ENCODE peak calls at places on chromosomes 1 and 21, in five cellular contexts. Z is GM10248, W is upper lobe of right lung, G is left lung, Y is tibial artery. K is an unnamed sample.

GRCh38 chr1:177164380-177165068 is at the start of gene ASTN1:
- DNase-seq in Z (no peak), Y (no peak), W (no peak), G (no peak), K (no peak)

GRCh38 chr1:150493175-150493574 is 6.0 kb downstream of the TARS2 start:
- DNase-seq in W (no peak), Z (no peak), G (no peak), Y (no peak), K (no peak)

GRCh38 chr1:187197685-187198084 is 368.9 kb downstream of the PLA2G4A start:
- DNase-seq in Z (no peak), G (no peak), Y (no peak), W (no peak), K (no peak)

GRCh38 chr1:225460737-225461532 is 33.1 kb upstream of the LBR start:
- DNase-seq in Z (no peak), G (no peak), W (no peak), Y (no peak), K (no peak)

GRCh38 chr1:43423672-43424550 is 29.8 kb downstream of the HYI start:
- DNase-seq in W (no peak), Y (no peak), Z (no peak), G (no peak), K (peak; percentile 100)

GRCh38 chr1:156901966-156902922 is 8.7 kb downstream of the PEAR1 start:
- DNase-seq in W (no peak), Z (no peak), Y (no peak), G (no peak), K (no peak)

GRCh38 chr21:25647632-25648031 is 8.6 kb downstream of the JAM2 start:
- DNase-seq in Z (no peak), Y (no peak), G (no peak), W (no peak), K (no peak)

GRCh38 chr1:83619497-83619896 is 379.4 kb downstream of the TTLL7 start:
- DNase-seq in Y (no peak), W (no peak), Z (no peak), G (no peak), K (no peak)

GRCh38 chr1:159790237-159790917 is 9.6 kb downstream of the DUSP23 start:
- DNase-seq in G (no peak), Y (no peak), W (no peak), Z (peak; percentile 31), K (no peak)

GRCh38 chr1:236209185-236209584 is 66.8 kb downstream of the GPR137B start:
- DNase-seq in Y (no peak), Z (no peak), W (no peak), G (no peak), K (no peak)

GRCh38 chr21:44874497-44875331 is 1.2 kb upstream of the PTTG1IP start:
- DNase-seq in W (peak; percentile 86), G (peak; percentile 77), Y (peak; percentile 81), Z (no peak), K (no peak)

GRCh38 chr1:119635801-119636390 is 12.2 kb downstream of the ZNF697 start:
- DNase-seq in Z (peak; percentile 38), Y (no peak), W (no peak), G (no peak), K (no peak)

GRCh38 chr1:18575620-18576019 is 55.0 kb upstream of the PAX7 start:
- DNase-seq in G (peak; percentile 44), Z (peak; percentile 50), W (peak; percentile 84), Y (peak; percentile 39), K (no peak)

GRCh38 chr1:158362941-158363340 is 9.2 kb downstream of the CD1E start:
- DNase-seq in W (no peak), G (no peak), Z (no peak), Y (no peak), K (no peak)

GRCh38 chr1:10897981-10898728 is 101.7 kb upstream of the CASZ1 start:
- DNase-seq in W (no peak), Y (no peak), G (no peak), Z (no peak), K (no peak)

GRCh38 chr1:48493031-48493430 is 21.0 kb upstream of the SPATA6 start:
- DNase-seq in Z (no peak), Y (no peak), G (no peak), W (no peak), K (no peak)

GRCh38 chr1:6960291-6960758 is 175.1 kb downstream of the CAMTA1 start:
- DNase-seq in Z (no peak), W (no peak), Y (no peak), G (no peak), K (no peak)

GRCh38 chr1:95286479-95286878 is 52.5 kb downstream of the RWDD3 start:
- DNase-seq in W (no peak), Z (no peak), Y (no peak), G (no peak), K (no peak)

GRCh38 chr1:94009304-94009703 is 100.1 kb upstream of the GCLM start:
- DNase-seq in W (no peak), Y (no peak), Z (no peak), G (no peak), K (no peak)

GRCh38 chr1:107683198-107683657 is 281.8 kb downstream of the VAV3 start:
- DNase-seq in G (no peak), W (no peak), Y (no peak), Z (no peak), K (no peak)

GRCh38 chr1:101293461-101294045 is 56.7 kb downstream of the S1PR1 start:
- DNase-seq in Z (peak; percentile 29), G (no peak), W (no peak), Y (no peak), K (no peak)

GRCh38 chr1:43266881-43267280 is 2.9 kb upstream of the TMEM125 start:
- DNase-seq in Z (no peak), Y (no peak), G (no peak), W (no peak), K (no peak)

GRCh38 chr21:17903029-17903806 is 84.1 kb upstream of the C21orf91 start:
- DNase-seq in Y (no peak), G (no peak), W (no peak), Z (peak; percentile 43), K (no peak)

GRCh38 chr21:32141009-32141357 is 137.9 kb downstream of the MIS18A start:
- DNase-seq in G (no peak), Y (no peak), W (no peak), Z (no peak), K (no peak)

GRCh38 chr1:157209514-157209913 is 71.3 kb upstream of the ETV3 start:
- DNase-seq in W (no peak), Z (no peak), G (no peak), Y (no peak), K (no peak)

GRCh38 chr1:198128528-198128927 is 28.3 kb upstream of the NEK7 start:
- DNase-seq in G (no peak), Y (no peak), W (no peak), Z (no peak), K (no peak)

GRCh38 chr1:22024485-22025367 is 23.3 kb downstream of the CELA3A start:
- DNase-seq in Y (peak; percentile 68), G (peak; percentile 73), Z (peak; percentile 67), W (peak; percentile 76), K (no peak)

GRCh38 chr1:35298464-35298863 is 30.0 kb downstream of the ZMYM4 start:
- DNase-seq in G (no peak), W (no peak), Y (no peak), Z (peak; percentile 50), K (no peak)

GRCh38 chr1:230778916-230779590 is 31.9 kb downstream of the CAPN9 start:
- DNase-seq in W (no peak), Y (no peak), G (no peak), Z (no peak), K (no peak)

GRCh38 chr1:116019653-116020253 is 43.4 kb downstream of the SLC22A15 start:
- DNase-seq in G (no peak), W (no peak), Z (no peak), Y (no peak), K (no peak)

GRCh38 chr1:19648239-19648638 is 4.1 kb downstream of the NBL1 start:
- DNase-seq in W (no peak), G (no peak), Y (no peak), Z (no peak), K (no peak)

GRCh38 chr1:19647643-19648042 is 3.5 kb downstream of the NBL1 start:
- DNase-seq in G (no peak), Z (no peak), Y (no peak), W (no peak), K (no peak)

GRCh38 chr1:19646771-19647319 is 2.7 kb downstream of the NBL1 start:
- DNase-seq in G (no peak), Z (no peak), W (no peak), Y (no peak), K (no peak)

GRCh38 chr1:19650416-19651140 is 6.5 kb downstream of the NBL1 start:
- DNase-seq in W (no peak), Y (no peak), Z (no peak), G (no peak), K (no peak)

GRCh38 chr1:19648689-19649088 is 4.6 kb downstream of the NBL1 start:
- DNase-seq in W (no peak), G (no peak), Z (no peak), Y (no peak), K (no peak)
- TF ChIP-seq CTCF in W (peak; percentile 15), G (no peak), Z (peak; percentile 11), Y (no peak), K (peak; percentile 75)

DNA sequence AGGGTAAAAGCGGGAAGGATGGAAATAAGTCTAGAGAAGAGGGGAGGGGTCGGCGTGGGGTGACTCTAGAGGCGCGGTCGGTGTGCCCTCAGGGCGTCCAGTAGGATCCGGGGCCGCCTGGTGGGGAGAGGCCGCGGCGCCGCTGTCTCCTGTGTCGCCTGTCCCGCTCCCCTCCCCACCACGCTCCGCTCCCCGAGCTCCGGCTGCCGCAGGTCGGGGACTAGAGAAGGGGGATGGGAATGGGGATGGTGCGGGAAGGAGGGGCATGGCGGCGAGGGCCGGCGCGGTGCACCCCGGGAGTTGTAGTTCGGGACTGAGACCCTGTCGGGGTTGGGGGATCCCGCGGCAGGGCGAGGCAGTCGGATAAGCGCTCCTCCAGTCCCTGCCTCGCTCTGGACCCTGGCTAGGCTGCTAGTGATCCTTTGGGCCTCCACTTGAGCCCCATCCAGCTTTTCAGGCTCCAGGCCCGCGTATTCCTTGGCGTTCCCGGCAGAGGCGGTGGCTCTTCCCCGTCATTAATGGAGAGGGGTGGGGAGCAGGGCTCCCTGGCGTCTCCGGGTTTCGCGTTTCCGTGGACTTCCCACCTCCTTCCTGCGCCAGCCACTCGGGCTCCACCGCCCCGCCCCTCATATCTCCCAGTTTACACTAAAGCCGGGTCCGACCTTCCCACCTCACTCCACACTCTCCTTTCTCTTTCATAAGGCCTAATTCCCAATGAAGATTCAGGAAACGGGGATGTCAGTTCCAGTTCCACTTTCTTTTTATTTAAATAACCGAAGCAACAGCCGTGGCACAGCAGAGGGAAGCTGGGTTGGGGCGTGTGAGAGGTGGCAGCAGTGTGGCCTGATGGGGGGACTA is at the start of gene ENTREP3:
- DNase-seq in Y (peak; percentile 88), W (peak; percentile 94), G (peak; percentile 91), Z (peak; percentile 93), K (no peak)
- TF ChIP-seq CTCF in Y (peak; percentile 25), W (no peak), G (no peak), Z (no peak), K (no peak)

GRCh38 chr1:234409328-234409727 is 36.1 kb downstream of the COA6 start:
- DNase-seq in G (no peak), W (no peak), Y (no peak), Z (no peak), K (no peak)
- TF ChIP-seq CTCF in G (no peak), W (no peak), Y (no peak), Z (no peak), K (no peak)

DNA sequence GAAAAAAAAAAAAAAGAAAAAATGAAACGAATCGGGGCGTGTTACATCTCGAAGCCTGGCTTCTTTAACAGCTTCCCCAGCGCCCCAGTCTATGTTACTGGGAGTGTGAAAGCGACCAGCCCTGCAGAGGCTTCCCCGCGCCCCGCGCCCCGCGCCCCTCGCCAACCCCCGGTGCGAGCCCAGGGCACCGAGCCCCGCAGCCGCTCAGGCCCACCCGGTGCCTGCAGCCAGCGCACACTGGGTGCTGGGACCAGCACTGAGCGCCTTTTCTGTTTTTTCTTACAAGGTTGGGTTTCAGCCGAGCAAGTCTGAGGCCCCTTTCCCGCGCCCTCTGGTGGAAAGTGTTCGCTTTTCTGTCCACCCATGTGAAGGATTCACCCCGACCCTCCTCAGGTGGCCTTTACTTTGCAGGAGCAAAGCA is 42.1 kb upstream of the ZNF496 start:
- DNase-seq in Z (peak; percentile 29), W (peak; percentile 67), Y (peak; percentile 47), G (no peak), K (no peak)
- TF ChIP-seq CTCF in Z (peak; percentile 39), W (peak; percentile 43), Y (peak; percentile 46), G (no peak), K (peak; percentile 51)